ENCODE peak calls at places on chromosomes 7 and 10, in five cellular contexts. N is sigmoid colon, Z is transverse colon, C is HepG2, B is GM12878. K is an unnamed sample.

GRCh38 chr7:150766334-150766709 is 29.1 kb downstream of the GIMAP5 start:
- DNase-seq in N (no peak), Z (no peak), C (no peak), B (no peak), K (no peak)

GRCh38 chr7:71239517-71239916 is 107.6 kb downstream of the GALNT17 start:
- DNase-seq in N (no peak), Z (no peak), C (no peak), B (no peak), K (no peak)

GRCh38 chr10:66917104-66917503 is 8.7 kb upstream of the LRRTM3 start:
- DNase-seq in N (no peak), Z (no peak), C (no peak), B (no peak), K (no peak)

GRCh38 chr10:6239213-6239991 is 36.7 kb downstream of the PFKFB3 start:
- DNase-seq in N (peak), Z (peak), C (peak), B (peak), K (no peak)

GRCh38 chr10:103986360-103986759 is 19.4 kb downstream of the SLK start:
- DNase-seq in N (no peak), Z (no peak), C (no peak), B (no peak), K (no peak)

GRCh38 chr10:120392671-120393079 is 64.4 kb upstream of the PLPP4 start:
- DNase-seq in N (no peak), Z (peak), C (no peak), B (no peak), K (no peak)

GRCh38 chr10:116787893-116788665 is 45.7 kb upstream of the HSPA12A start:
- DNase-seq in N (peak), Z (peak), C (peak), B (no peak), K (peak)

GRCh38 chr7:139741239-139741638 is 36.6 kb downstream of the HIPK2 start:
- DNase-seq in N (no peak), Z (no peak), C (no peak), B (no peak), K (no peak)

GRCh38 chr7:105838273-105839141 is 37.9 kb downstream of the ATXN7L1 start:
- DNase-seq in N (no peak), Z (peak), C (no peak), B (no peak), K (no peak)

GRCh38 chr7:105985821-105986220 is 22.8 kb downstream of the CDHR3 start:
- DNase-seq in N (no peak), Z (no peak), C (no peak), B (no peak), K (no peak)

GRCh38 chr10:31700222-31700621 is 228.4 kb downstream of the ARHGAP12 start:
- DNase-seq in N (no peak), Z (no peak), C (no peak), B (no peak), K (no peak)

GRCh38 chr10:124049484-124049883 is 43.9 kb downstream of the CHST15 start:
- DNase-seq in N (no peak), Z (no peak), C (no peak), B (no peak), K (peak)

GRCh38 chr10:110746254-110746826 is 102.2 kb downstream of the RBM20 start:
- DNase-seq in N (peak), Z (peak), C (peak), B (no peak), K (no peak)

GRCh38 chr7:150755473-150756099 is 18.4 kb downstream of the GIMAP5 start:
- DNase-seq in N (no peak), Z (no peak), C (no peak), B (peak), K (no peak)

GRCh38 chr7:112204776-112205347 is 1.3 kb downstream of the DOCK4 start:
- DNase-seq in N (no peak), Z (no peak), C (no peak), B (no peak), K (no peak)

GRCh38 chr10:10528563-10528910 is 489.1 kb upstream of the CELF2 start:
- DNase-seq in N (no peak), Z (no peak), C (no peak), B (no peak), K (no peak)

GRCh38 chr7:142248166-142249160 is 9.4 kb downstream of the PRSS58 start:
- DNase-seq in N (no peak), Z (no peak), C (no peak), B (no peak), K (no peak)

GRCh38 chr7:149778327-149778637 is 4.9 kb upstream of the ZNF467 start:
- DNase-seq in N (no peak), Z (no peak), C (no peak), B (no peak), K (no peak)

GRCh38 chr7:113083132-113083833 is 3.3 kb downstream of the GPR85 start:
- DNase-seq in N (no peak), Z (no peak), C (no peak), B (no peak), K (no peak)

GRCh38 chr7:157513162-157513621 is 176.4 kb downstream of the DNAJB6 start:
- DNase-seq in N (no peak), Z (no peak), C (no peak), B (no peak), K (no peak)

GRCh38 chr10:60032723-60033122 is 126.4 kb upstream of the CCDC6 start:
- DNase-seq in N (no peak), Z (peak), C (peak), B (peak), K (no peak)

GRCh38 chr7:100077205-100077604 is 4.3 kb downstream of the ZNF3 start:
- DNase-seq in N (no peak), Z (peak), C (peak), B (no peak), K (no peak)

GRCh38 chr7:15495170-15495569 is 66.6 kb downstream of the AGMO start:
- DNase-seq in N (no peak), Z (no peak), C (no peak), B (no peak), K (no peak)

GRCh38 chr10:90317172-90317571 is 540.7 kb downstream of the HTR7 start:
- DNase-seq in N (no peak), Z (no peak), C (no peak), B (no peak), K (no peak)

DNA sequence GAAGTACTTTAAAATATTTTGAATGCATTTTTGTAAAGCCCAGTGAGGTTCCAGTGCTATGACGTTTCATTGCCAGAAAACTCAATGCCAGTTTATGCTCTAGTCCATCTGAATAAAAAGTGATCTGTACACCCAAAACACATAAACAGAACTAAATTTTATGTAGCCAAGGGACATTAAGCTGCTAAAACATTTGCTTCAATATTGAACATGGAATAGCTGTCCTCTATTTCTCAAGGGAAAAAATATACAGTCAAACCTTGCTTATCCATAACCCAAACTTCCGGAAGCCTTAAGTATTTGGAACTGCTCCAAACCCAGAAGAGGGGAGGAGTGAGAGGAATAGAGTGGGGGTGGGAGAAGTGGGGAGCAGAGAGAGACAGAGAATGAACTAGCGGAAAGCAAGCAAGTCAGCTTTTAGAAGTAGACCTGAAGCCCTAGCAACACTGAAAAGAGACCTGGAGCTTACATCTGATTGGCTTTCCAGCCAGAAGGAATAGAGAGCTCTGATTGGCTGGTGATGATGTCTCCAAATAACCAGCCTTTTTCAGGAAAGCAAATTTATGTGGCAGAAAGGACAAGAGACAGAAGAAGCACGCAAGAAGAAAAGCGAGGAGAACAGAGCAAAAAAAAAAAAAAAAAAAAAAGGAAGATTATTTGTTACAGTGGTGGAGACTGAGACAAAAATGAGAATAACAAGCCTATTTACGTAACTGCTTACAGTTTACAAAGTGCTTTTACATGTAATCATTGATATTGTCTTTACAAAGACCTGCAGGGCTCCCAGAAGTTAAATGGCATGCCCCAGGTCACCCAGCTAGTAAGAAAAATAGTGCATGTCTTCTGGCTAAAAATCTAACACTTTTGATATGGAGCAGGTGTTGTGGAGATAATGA is 196.0 kb downstream of the RNLS start:
- DNase-seq in N (peak), Z (peak), C (peak), B (peak), K (no peak)
- H3K4me3 ChIP-seq in N (no peak), Z (no peak), C (peak), B (peak), K (no peak)

GRCh38 chr7:6446977-6447588 is 671 bp downstream of the DAGLB start:
- DNase-seq in N (peak), Z (peak), C (peak), B (no peak), K (peak)

GRCh38 chr7:6447589-6448210 is at the start of gene DAGLB:
- DNase-seq in N (peak), Z (peak), C (peak), B (peak), K (peak)

GRCh38 chr7:6442114-6442513 is 5.6 kb downstream of the DAGLB start:
- DNase-seq in N (no peak), Z (no peak), C (no peak), B (no peak), K (no peak)

GRCh38 chr7:6443372-6443941 is 4.3 kb downstream of the DAGLB start:
- DNase-seq in N (no peak), Z (no peak), C (peak), B (no peak), K (no peak)

GRCh38 chr7:6444516-6445269 is 3.1 kb downstream of the DAGLB start:
- DNase-seq in N (no peak), Z (no peak), C (no peak), B (no peak), K (no peak)
- TF ChIP-seq POLR2AphosphoS5 in N (no peak), Z (no peak), C (no peak), B (no peak), K (no peak)

GRCh38 chr7:155254018-155254417 is 43.7 kb upstream of the INSIG1 start:
- DNase-seq in N (no peak), Z (no peak), C (no peak), B (no peak), K (peak)
- H3K4me3 ChIP-seq in N (no peak), Z (no peak), C (no peak), B (no peak), K (no peak)

GRCh38 chr7:123199869-123200268 is at the start of gene SLC13A1:
- DNase-seq in N (no peak), Z (no peak), C (no peak), B (no peak), K (no peak)

GRCh38 chr7:123204206-123204835 is 4.6 kb upstream of the SLC13A1 start:
- DNase-seq in N (no peak), Z (no peak), C (no peak), B (no peak), K (no peak)

GRCh38 chr7:123198111-123198510 is 1.7 kb downstream of the SLC13A1 start:
- DNase-seq in N (no peak), Z (no peak), C (no peak), B (no peak), K (no peak)

GRCh38 chr7:123201901-123202300 is 2.1 kb upstream of the SLC13A1 start:
- DNase-seq in N (no peak), Z (no peak), C (no peak), B (no peak), K (no peak)

DNA sequence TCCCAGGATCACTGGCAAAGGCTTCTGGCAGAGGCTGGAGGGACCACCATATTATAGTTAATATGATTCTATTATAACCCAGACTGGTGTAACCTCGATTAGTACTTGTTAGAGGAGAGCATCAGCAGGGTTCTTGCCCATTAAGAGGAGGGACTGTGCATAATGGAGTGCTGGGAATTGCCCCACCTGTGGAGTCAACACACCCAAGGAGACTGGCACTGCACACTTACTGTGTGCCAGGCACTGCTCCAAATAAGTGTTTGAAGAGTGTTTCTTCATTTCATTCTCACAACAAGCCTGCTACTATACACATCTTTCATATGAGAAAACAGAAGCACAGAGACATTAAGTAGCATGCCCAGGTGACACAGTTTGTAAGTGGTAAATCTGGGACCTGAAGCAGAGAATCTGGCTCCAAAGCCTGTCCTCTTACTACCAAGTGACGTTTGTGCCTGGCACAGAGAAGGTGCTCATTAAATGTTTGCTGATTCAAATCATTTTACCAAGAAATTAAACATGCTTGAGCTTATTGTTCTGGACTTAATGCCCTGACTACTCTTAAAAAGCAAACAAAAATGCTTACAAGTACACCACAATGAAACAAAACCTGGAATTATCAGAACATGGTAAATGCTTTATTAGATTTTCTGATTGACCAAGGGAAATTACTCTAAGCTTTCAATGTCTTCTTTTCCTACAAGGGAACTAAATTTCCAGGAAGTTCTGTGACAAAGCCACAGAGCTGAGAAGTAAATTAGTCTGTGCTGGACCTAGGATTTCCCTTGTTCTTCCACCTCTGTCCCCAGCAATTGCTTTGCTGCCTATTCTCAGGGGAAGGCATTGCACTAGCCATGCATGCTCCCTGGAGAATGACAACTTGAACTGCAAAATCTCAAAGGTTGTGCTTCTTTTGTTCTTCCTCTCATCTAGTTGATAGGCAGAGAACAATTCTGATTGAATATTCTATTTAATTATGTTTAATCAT is 809 bp downstream of the SLC13A1 start:
- DNase-seq in N (no peak), Z (no peak), C (no peak), B (no peak), K (no peak)
- TF ChIP-seq POLR2AphosphoS5 in N (no peak), Z (no peak), C (no peak), B (no peak), K (no peak)

K was measured in spleen.